ENCODE peak calls at places on chromosome 16, in four cellular contexts. One of them, this sample, is unnamed.

GRCh38 chr16:57268804-57269800 is 15.4 kb downstream of the PLLP start:
- DNase-seq in T-helper 9 cell: no peak
- DNase-seq in AG04450: no peak
- DNase-seq in activated CD4-positive, alpha-beta T cell treated with anti-CD3 and anti-CD28 coated beads for 36 hours: peak; percentile 33
- DNase-seq in this sample: no peak

GRCh38 chr16:89201467-89202377 is 1.4 kb upstream of the SLC22A31 start:
- DNase-seq in AG04450: no peak
- DNase-seq in T-helper 9 cell: peak; percentile 73
- DNase-seq in activated CD4-positive, alpha-beta T cell treated with anti-CD3 and anti-CD28 coated beads for 36 hours: peak; percentile 94
- DNase-seq in this sample: peak; percentile 59

GRCh38 chr16:3825103-3825502 is 55.4 kb downstream of the CREBBP start:
- DNase-seq in T-helper 9 cell: no peak
- DNase-seq in AG04450: no peak
- DNase-seq in activated CD4-positive, alpha-beta T cell treated with anti-CD3 and anti-CD28 coated beads for 36 hours: peak; percentile 49
- DNase-seq in this sample: no peak

GRCh38 chr16:4891097-4891885 is 44.0 kb downstream of the UBN1 start:
- DNase-seq in activated CD4-positive, alpha-beta T cell treated with anti-CD3 and anti-CD28 coated beads for 36 hours: no peak
- DNase-seq in T-helper 9 cell: no peak
- DNase-seq in AG04450: no peak
- DNase-seq in this sample: no peak

GRCh38 chr16:77918792-77919707 is 103.3 kb upstream of the CLEC3A start:
- DNase-seq in AG04450: no peak
- DNase-seq in T-helper 9 cell: no peak
- DNase-seq in activated CD4-positive, alpha-beta T cell treated with anti-CD3 and anti-CD28 coated beads for 36 hours: no peak
- DNase-seq in this sample: no peak

GRCh38 chr16:1012722-1013592 is 31.4 kb downstream of the SOX8 start:
- DNase-seq in AG04450: no peak
- DNase-seq in activated CD4-positive, alpha-beta T cell treated with anti-CD3 and anti-CD28 coated beads for 36 hours: no peak
- DNase-seq in T-helper 9 cell: no peak
- DNase-seq in this sample: no peak

GRCh38 chr16:11613381-11614303 is 26.9 kb upstream of the LITAF start:
- DNase-seq in T-helper 9 cell: no peak
- DNase-seq in AG04450: no peak
- DNase-seq in activated CD4-positive, alpha-beta T cell treated with anti-CD3 and anti-CD28 coated beads for 36 hours: peak; percentile 36
- DNase-seq in this sample: peak; percentile 36

GRCh38 chr16:89358030-89359005 is 132.0 kb downstream of the ANKRD11 start:
- DNase-seq in AG04450: no peak
- DNase-seq in activated CD4-positive, alpha-beta T cell treated with anti-CD3 and anti-CD28 coated beads for 36 hours: peak; percentile 61
- DNase-seq in T-helper 9 cell: peak; percentile 32
- DNase-seq in this sample: no peak

GRCh38 chr16:11530171-11530940 is 56.4 kb downstream of the LITAF start:
- DNase-seq in AG04450: no peak
- DNase-seq in T-helper 9 cell: no peak
- DNase-seq in activated CD4-positive, alpha-beta T cell treated with anti-CD3 and anti-CD28 coated beads for 36 hours: no peak
- DNase-seq in this sample: no peak

GRCh38 chr16:1964046-1964505 is 550 bp downstream of the RPS2 start:
- DNase-seq in AG04450: no peak
- DNase-seq in T-helper 9 cell: peak; percentile 37
- DNase-seq in activated CD4-positive, alpha-beta T cell treated with anti-CD3 and anti-CD28 coated beads for 36 hours: no peak
- DNase-seq in this sample: no peak

GRCh38 chr16:73152731-73153130 is 104.8 kb upstream of the ZFHX3 start:
- DNase-seq in T-helper 9 cell: no peak
- DNase-seq in activated CD4-positive, alpha-beta T cell treated with anti-CD3 and anti-CD28 coated beads for 36 hours: no peak
- DNase-seq in AG04450: no peak
- DNase-seq in this sample: no peak

GRCh38 chr16:48014349-48015135 is 141.3 kb downstream of the ABCC12 start:
- DNase-seq in T-helper 9 cell: no peak
- DNase-seq in AG04450: peak; percentile 20
- DNase-seq in activated CD4-positive, alpha-beta T cell treated with anti-CD3 and anti-CD28 coated beads for 36 hours: no peak
- DNase-seq in this sample: peak; percentile 39

GRCh38 chr16:373848-374615 is 3.7 kb upstream of the MRPL28 start:
- DNase-seq in AG04450: no peak
- DNase-seq in T-helper 9 cell: no peak
- DNase-seq in activated CD4-positive, alpha-beta T cell treated with anti-CD3 and anti-CD28 coated beads for 36 hours: no peak
- DNase-seq in this sample: no peak

GRCh38 chr16:25027781-25028180 is 12.6 kb upstream of the ARHGAP17 start:
- DNase-seq in AG04450: no peak
- DNase-seq in activated CD4-positive, alpha-beta T cell treated with anti-CD3 and anti-CD28 coated beads for 36 hours: peak; percentile 78
- DNase-seq in T-helper 9 cell: no peak
- DNase-seq in this sample: no peak

GRCh38 chr16:23334421-23334853 is 32.3 kb downstream of the SCNN1B start:
- DNase-seq in activated CD4-positive, alpha-beta T cell treated with anti-CD3 and anti-CD28 coated beads for 36 hours: no peak
- DNase-seq in T-helper 9 cell: no peak
- DNase-seq in AG04450: no peak
- DNase-seq in this sample: no peak

GRCh38 chr16:13852827-13853226 is 67.1 kb upstream of the ERCC4 start:
- DNase-seq in activated CD4-positive, alpha-beta T cell treated with anti-CD3 and anti-CD28 coated beads for 36 hours: no peak
- DNase-seq in T-helper 9 cell: no peak
- DNase-seq in AG04450: no peak
- DNase-seq in this sample: no peak

GRCh38 chr16:87945351-87946042 is 5.7 kb upstream of the BANP start:
- DNase-seq in T-helper 9 cell: no peak
- DNase-seq in AG04450: no peak
- DNase-seq in activated CD4-positive, alpha-beta T cell treated with anti-CD3 and anti-CD28 coated beads for 36 hours: no peak
- DNase-seq in this sample: no peak

GRCh38 chr16:23857256-23857891 is 21.6 kb downstream of the PRKCB start:
- DNase-seq in activated CD4-positive, alpha-beta T cell treated with anti-CD3 and anti-CD28 coated beads for 36 hours: peak; percentile 45
- DNase-seq in AG04450: no peak
- DNase-seq in T-helper 9 cell: no peak
- DNase-seq in this sample: no peak

GRCh38 chr16:87808108-87808507 is 42.3 kb upstream of the KLHDC4 start:
- DNase-seq in AG04450: no peak
- DNase-seq in T-helper 9 cell: no peak
- DNase-seq in activated CD4-positive, alpha-beta T cell treated with anti-CD3 and anti-CD28 coated beads for 36 hours: no peak
- DNase-seq in this sample: no peak

GRCh38 chr16:56362057-56362655 is 63.2 kb downstream of the AMFR start:
- DNase-seq in T-helper 9 cell: no peak
- DNase-seq in activated CD4-positive, alpha-beta T cell treated with anti-CD3 and anti-CD28 coated beads for 36 hours: no peak
- DNase-seq in AG04450: no peak
- DNase-seq in this sample: no peak

GRCh38 chr16:53872248-53873221 is 168.6 kb downstream of the FTO start:
- DNase-seq in activated CD4-positive, alpha-beta T cell treated with anti-CD3 and anti-CD28 coated beads for 36 hours: no peak
- DNase-seq in T-helper 9 cell: no peak
- DNase-seq in AG04450: peak; percentile 45
- DNase-seq in this sample: peak; percentile 20

GRCh38 chr16:70789231-70789926 is 11.6 kb downstream of the VAC14 start:
- DNase-seq in AG04450: no peak
- DNase-seq in T-helper 9 cell: no peak
- DNase-seq in activated CD4-positive, alpha-beta T cell treated with anti-CD3 and anti-CD28 coated beads for 36 hours: no peak
- DNase-seq in this sample: peak; percentile 44

GRCh38 chr16:51365715-51366114 is 214.6 kb upstream of the SALL1 start:
- DNase-seq in activated CD4-positive, alpha-beta T cell treated with anti-CD3 and anti-CD28 coated beads for 36 hours: no peak
- DNase-seq in T-helper 9 cell: no peak
- DNase-seq in AG04450: no peak
- DNase-seq in this sample: no peak